ENCODE peak calls at places on chromosome 6, in seven cellular contexts. C is dorsolateral prefrontal cortex; Q is LoVo; D is stimulated activated CD8-positive, alpha-beta memory T cell treated with anti-CD3 and anti-CD28 coated beads, Interleukin-12 subunit alpha, Interleukin-12 subunit beta, amount 100 ng/mL, for 4 hours; M is NCI-H69; B is RWPE1; N is A549. A is an unnamed sample.
A peak's percentile ranks its signal among the peaks of the same experiment; 100 is the strongest.

GRCh38 chr6:36962874-36963273 is 8.3 kb downstream of the PI16 start:
- DNase-seq in D (peak; percentile 32), C (peak; percentile 57), B (no peak), N (peak; percentile 36), Q (no peak), M (peak; percentile 69), A (no peak)

GRCh38 chr6:34275128-34275804 is 26.5 kb upstream of the SMIM29 start:
- DNase-seq in M (peak; percentile 28), D (no peak), C (no peak), N (no peak), Q (no peak), B (no peak), A (no peak)

GRCh38 chr6:145887969-145888368 is 73.4 kb upstream of the FBXO30 start:
- DNase-seq in Q (no peak), M (peak; percentile 8), B (no peak), N (peak; percentile 9), D (no peak), C (no peak), A (no peak)

GRCh38 chr6:123715243-123715863 is 78.6 kb upstream of the TRDN start:
- DNase-seq in Q (peak; percentile 52), M (peak; percentile 73), B (peak; percentile 5), N (peak; percentile 17), D (no peak), C (no peak), A (peak; percentile 2)

GRCh38 chr6:141024526-141024925 is 1108.2 kb upstream of the GJE1 start:
- DNase-seq in Q (no peak), N (no peak), M (no peak), D (no peak), C (no peak), B (no peak), A (no peak)

GRCh38 chr6:41638002-41638800 is at the start of gene MDFI:
- DNase-seq in M (peak; percentile 82), Q (no peak), C (no peak), N (no peak), D (no peak), B (no peak), A (no peak)

GRCh38 chr6:145071836-145072235 is 663.5 kb downstream of the EPM2A start:
- DNase-seq in C (no peak), N (no peak), B (peak; percentile 64), D (no peak), M (no peak), Q (no peak), A (no peak)

GRCh38 chr6:41591859-41592502 is 45.8 kb downstream of the FOXP4 start:
- DNase-seq in B (peak; percentile 90), Q (peak; percentile 54), N (peak; percentile 43), C (peak; percentile 71), D (peak; percentile 53), M (peak; percentile 77), A (peak; percentile 90)

GRCh38 chr6:71388846-71389543 is 100.4 kb downstream of the OGFRL1 start:
- DNase-seq in N (no peak), C (no peak), M (no peak), Q (no peak), B (no peak), D (no peak), A (no peak)

GRCh38 chr6:161359617-161359945 is 85.7 kb upstream of the AGPAT4 start:
- DNase-seq in D (no peak), N (no peak), C (no peak), M (no peak), B (no peak), Q (no peak), A (no peak)

GRCh38 chr6:124977067-124977908 is 15.1 kb downstream of the RNF217 start:
- DNase-seq in Q (no peak), N (no peak), D (no peak), B (no peak), M (no peak), C (no peak), A (no peak)

GRCh38 chr6:116507324-116507723 is 4.1 kb upstream of the CALHM5 start:
- DNase-seq in N (no peak), Q (no peak), C (no peak), B (no peak), M (no peak), D (no peak), A (no peak)

GRCh38 chr6:34610819-34611477 is 54.8 kb upstream of the SPDEF start:
- DNase-seq in M (no peak), B (peak; percentile 48), N (peak; percentile 69), C (no peak), Q (peak; percentile 50), D (no peak), A (no peak)

GRCh38 chr6:17096657-17097056 is 5.2 kb upstream of the STMND1 start:
- DNase-seq in N (no peak), B (no peak), Q (no peak), D (no peak), C (no peak), M (peak; percentile 77), A (no peak)

A was measured in HuH-7.